ENCODE peak calls at places on chromosome 7, in nine cellular contexts. P, W, U, R, E, H, B, Y and J are unnamed samples.

GRCh38 chr7:455110-455928 is 64.3 kb downstream of the PDGFA start:
- DNase-seq in H (no peak), P (no peak), R (no peak), B (peak; percentile 42), U (no peak), W (no peak), E (peak; percentile 70), Y (peak; percentile 81), J (peak; percentile 48)

GRCh38 chr7:20778063-20778721 is 8.5 kb downstream of the SP8 start:
- DNase-seq in H (no peak), P (peak; percentile 94), R (no peak), U (peak; percentile 72), B (no peak), Y (peak; percentile 84), E (no peak), W (no peak), J (no peak)

GRCh38 chr7:134327896-134328295 is 11.2 kb upstream of the SLC35B4 start:
- DNase-seq in W (peak; percentile 64), E (no peak), Y (peak; percentile 38), U (no peak), P (peak; percentile 78), B (peak; percentile 73), H (no peak), R (peak; percentile 37), J (peak; percentile 16)

GRCh38 chr7:105924950-105925349 is 38.1 kb upstream of the CDHR3 start:
- DNase-seq in W (no peak), R (peak; percentile 51), H (no peak), B (no peak), P (no peak), E (no peak), U (no peak), Y (no peak), J (no peak)

GRCh38 chr7:150520145-150520544 is 5.5 kb downstream of the GIMAP7 start:
- DNase-seq in H (no peak), W (no peak), B (no peak), U (no peak), E (no peak), Y (no peak), P (no peak), R (no peak), J (no peak)

GRCh38 chr7:122100021-122100420 is 44.0 kb downstream of the AASS start:
- DNase-seq in P (no peak), B (no peak), W (no peak), U (no peak), R (no peak), E (no peak), Y (no peak), H (no peak), J (no peak)

GRCh38 chr7:78620931-78621330 is 822.4 kb downstream of the PHTF2 start:
- DNase-seq in Y (peak; percentile 55), B (no peak), H (no peak), R (no peak), W (peak; percentile 4), P (peak; percentile 78), E (no peak), U (no peak), J (no peak)

GRCh38 chr7:106047146-106047545 is 65.0 kb downstream of the SYPL1 start:
- DNase-seq in R (no peak), H (no peak), W (no peak), E (no peak), U (no peak), P (no peak), Y (no peak), B (no peak), J (no peak)

GRCh38 chr7:142880886-142881505 is 4.5 kb downstream of the TRPV6 start:
- DNase-seq in W (peak; percentile 14), P (peak; percentile 61), H (no peak), B (peak; percentile 62), R (peak; percentile 35), Y (peak; percentile 70), E (no peak), U (no peak), J (peak; percentile 10)

GRCh38 chr7:153524070-153524601 is 528.1 kb upstream of the DPP6 start:
- DNase-seq in U (no peak), R (no peak), E (no peak), P (no peak), Y (no peak), H (no peak), B (no peak), W (no peak), J (peak; percentile 94)

GRCh38 chr7:41418337-41418736 is 284.6 kb downstream of the INHBA start:
- DNase-seq in E (no peak), B (no peak), Y (no peak), U (no peak), R (no peak), W (no peak), H (no peak), P (no peak), J (no peak)

GRCh38 chr7:151672706-151673105 is 153.0 kb upstream of the RHEB start:
- DNase-seq in H (no peak), W (peak; percentile 38), R (no peak), E (no peak), Y (no peak), P (no peak), U (no peak), B (no peak), J (no peak)

GRCh38 chr7:102466097-102466496 is 1.3 kb downstream of the LRWD1 start:
- DNase-seq in H (no peak), Y (no peak), E (no peak), R (no peak), P (no peak), W (no peak), U (no peak), B (peak; percentile 18), J (no peak)

GRCh38 chr7:102469351-102469971 is 4.7 kb downstream of the LRWD1 start:
- DNase-seq in W (no peak), U (no peak), B (peak; percentile 46), H (no peak), Y (no peak), R (no peak), P (no peak), E (peak; percentile 48), J (no peak)

GRCh38 chr7:102467581-102468415 is 3.0 kb downstream of the LRWD1 start:
- DNase-seq in U (no peak), R (no peak), H (no peak), E (peak; percentile 51), Y (no peak), B (peak; percentile 46), W (no peak), P (no peak), J (no peak)

GRCh38 chr7:102469972-102470825 is 5.4 kb downstream of the LRWD1 start:
- DNase-seq in B (peak; percentile 48), R (no peak), W (no peak), E (peak; percentile 53), Y (no peak), P (no peak), U (peak; percentile 90), H (no peak), J (no peak)

GRCh38 chr7:102468416-102469350 is 3.9 kb downstream of the LRWD1 start:
- DNase-seq in Y (peak; percentile 4), E (peak; percentile 60), R (no peak), B (peak; percentile 47), P (no peak), U (no peak), H (no peak), W (no peak), J (no peak)
- H3K4me1 ChIP-seq in Y (peaks cover 4% of the 10 kb centered on the region), E (peaks cover 13% of the 10 kb centered on the region), R (peaks cover 19% of the 10 kb centered on the region), B (peaks cover 17% of the 10 kb centered on the region), P (no peaks in the 10 kb centered on the region), U (peaks cover 12% of the 10 kb centered on the region), H (peaks cover 10% of the 10 kb centered on the region), W (peaks cover 7% of the 10 kb centered on the region), J (peaks cover 4% of the 10 kb centered on the region)

GRCh38 chr7:28988091-28988490 is 30.0 kb upstream of the TRIL start:
- DNase-seq in U (no peak), P (no peak), B (no peak), W (peak; percentile 36), H (no peak), Y (no peak), R (no peak), E (no peak), J (no peak)

GRCh38 chr7:28984631-28985030 is 26.5 kb upstream of the TRIL start:
- DNase-seq in H (no peak), U (no peak), R (no peak), W (peak; percentile 91), Y (peak; percentile 60), P (peak; percentile 65), B (no peak), E (peak; percentile 61), J (peak; percentile 57)

GRCh38 chr7:28986028-28986427 is 27.9 kb upstream of the TRIL start:
- DNase-seq in P (no peak), B (no peak), U (no peak), E (no peak), Y (peak; percentile 8), W (no peak), H (no peak), R (no peak), J (no peak)

GRCh38 chr7:28988818-28989595 is 30.9 kb upstream of the TRIL start:
- DNase-seq in R (no peak), H (no peak), B (no peak), U (no peak), P (no peak), W (peak; percentile 96), Y (no peak), E (peak; percentile 84), J (peak; percentile 60)

DNA sequence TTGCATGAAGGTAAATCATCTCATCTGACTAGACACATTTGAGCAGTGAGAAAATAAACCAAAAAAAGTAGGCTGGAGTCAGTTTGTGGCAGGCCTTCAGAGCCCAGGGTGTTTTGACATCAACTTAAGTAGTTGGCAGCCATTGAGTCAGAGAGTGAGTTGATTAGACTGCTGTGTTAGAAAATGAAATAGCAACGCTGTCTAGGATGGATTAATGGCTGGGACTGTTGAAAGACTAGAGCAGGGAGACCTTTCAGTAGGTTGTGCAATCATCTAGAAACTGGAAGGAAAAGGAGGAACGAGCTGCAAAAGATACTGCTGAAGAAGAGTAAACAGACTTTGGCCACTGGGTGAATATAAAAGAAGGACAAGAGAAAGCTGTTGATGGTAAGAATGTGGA is 28.6 kb upstream of the TRIL start:
- DNase-seq in U (no peak), Y (peak; percentile 55), W (peak; percentile 96), B (no peak), P (no peak), R (no peak), H (no peak), E (no peak), J (peak; percentile 63)
- H3K4me1 ChIP-seq in U (no peaks in the 10 kb centered on the region), Y (peaks cover 8% of the 10 kb centered on the region), W (peaks cover 11% of the 10 kb centered on the region), B (no peaks in the 10 kb centered on the region), P (peaks cover 41% of the 10 kb centered on the region), R (no peaks in the 10 kb centered on the region), H (no peaks in the 10 kb centered on the region), E (peaks cover 40% of the 10 kb centered on the region), J (peaks cover 15% of the 10 kb centered on the region)

GRCh38 chr7:27248911-27249723 is 6.5 kb downstream of the EVX1 start:
- DNase-seq in U (no peak), B (no peak), H (no peak), R (no peak), Y (no peak), E (no peak), W (no peak), P (peak; percentile 55), J (no peak)
- H3K4me1 ChIP-seq in U (peaks cover 8% of the 10 kb centered on the region), B (no peaks in the 10 kb centered on the region), H (peaks cover 3% of the 10 kb centered on the region), R (no peaks in the 10 kb centered on the region), Y (peaks cover 7% of the 10 kb centered on the region), E (peaks cover 20% of the 10 kb centered on the region), W (no peaks in the 10 kb centered on the region), P (peaks cover 44% of the 10 kb centered on the region), J (no peaks in the 10 kb centered on the region)

DNA sequence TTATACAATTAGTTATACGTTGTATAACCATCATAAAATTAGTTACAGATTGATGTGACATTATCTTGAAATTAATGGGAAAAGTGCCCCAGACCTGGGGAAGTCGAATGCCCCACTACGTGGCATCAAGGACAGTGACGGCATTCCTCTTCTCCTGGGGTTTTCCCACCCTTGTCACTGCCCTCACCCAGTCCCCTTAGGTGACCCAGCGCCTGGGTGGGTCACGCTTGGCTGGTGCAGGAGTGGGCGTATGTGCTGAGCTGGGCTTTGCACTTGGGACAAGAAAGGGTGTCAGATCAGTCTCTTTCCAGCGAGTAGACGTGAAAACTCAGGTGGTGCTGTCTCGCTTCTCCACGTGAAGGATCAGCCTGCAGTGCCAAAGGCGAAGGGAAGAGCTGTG is 7.6 kb downstream of the FOXK1 start:
- DNase-seq in W (no peak), E (no peak), H (no peak), R (no peak), U (no peak), P (no peak), B (no peak), Y (no peak), J (no peak)
- H3K4me1 ChIP-seq in W (peaks cover 4% of the 10 kb centered on the region), E (peaks cover 83% of the 10 kb centered on the region), H (peaks cover 18% of the 10 kb centered on the region), R (peaks cover 76% of the 10 kb centered on the region), U (no peaks in the 10 kb centered on the region), P (no peaks in the 10 kb centered on the region), B (peaks cover 55% of the 10 kb centered on the region), Y (peaks cover 23% of the 10 kb centered on the region), J (peaks cover 18% of the 10 kb centered on the region)